ENCODE peak calls at places on chromosome 16, in eight cellular contexts. R is AG10803, U is natural killer cell, S is adrenal gland, Y is GM12865, J is RWPE1, W is WTC11, L is body of pancreas. F is an unnamed sample.

GRCh38 chr16:55031481-55031880 is 100.8 kb downstream of the IRX5 start:
- DNase-seq in R (no peak), U (no peak), S (no peak), Y (no peak), J (no peak), W (no peak), L (no peak), F (no peak)

GRCh38 chr16:30567991-30568638 is 3.4 kb downstream of the ZNF688 start:
- DNase-seq in R (peak), U (no peak), S (no peak), Y (peak), J (peak), W (no peak), L (no peak), F (no peak)

GRCh38 chr16:5605404-5605803 is 507.8 kb upstream of the EEF2KMT start:
- DNase-seq in R (no peak), U (no peak), S (no peak), Y (no peak), J (no peak), W (no peak), L (no peak), F (no peak)

GRCh38 chr16:86044241-86044671 is 145.3 kb downstream of the IRF8 start:
- DNase-seq in R (peak), U (peak), S (peak), Y (peak), J (peak), W (peak), L (peak), F (no peak)

GRCh38 chr16:48687421-48688038 is 77.5 kb upstream of the N4BP1 start:
- DNase-seq in R (peak), U (no peak), S (peak), Y (peak), J (peak), W (peak), L (peak), F (no peak)

GRCh38 chr16:75304521-75305363 is 53.3 kb upstream of the BCAR1 start:
- DNase-seq in R (peak), U (no peak), S (peak), Y (no peak), J (peak), W (no peak), L (peak), F (no peak)

GRCh38 chr16:667780-668518 is at the start of gene RHOT2:
- DNase-seq in R (peak), U (peak), S (peak), Y (peak), J (peak), W (peak), L (peak), F (peak)

GRCh38 chr16:20064931-20065330 is 8.8 kb downstream of the GPR139 start:
- DNase-seq in R (no peak), U (no peak), S (no peak), Y (no peak), J (no peak), W (no peak), L (no peak), F (no peak)

GRCh38 chr16:3698941-3699340 is 18.4 kb downstream of the TRAP1 start:
- DNase-seq in R (no peak), U (no peak), S (no peak), Y (no peak), J (no peak), W (no peak), L (no peak), F (no peak)

GRCh38 chr16:85057212-85057889 is 29.8 kb downstream of the KIAA0513 start:
- DNase-seq in R (no peak), U (no peak), S (no peak), Y (peak), J (no peak), W (peak), L (peak), F (no peak)

GRCh38 chr16:21656795-21657768 is 4.7 kb upstream of the IGSF6 start:
- DNase-seq in R (peak), U (no peak), S (no peak), Y (peak), J (peak), W (no peak), L (peak), F (no peak)
- TF ChIP-seq CTCF in R (peak), U (peak), S (peak), Y (peak), J (peak), W (peak), L (peak), F (peak)

DNA sequence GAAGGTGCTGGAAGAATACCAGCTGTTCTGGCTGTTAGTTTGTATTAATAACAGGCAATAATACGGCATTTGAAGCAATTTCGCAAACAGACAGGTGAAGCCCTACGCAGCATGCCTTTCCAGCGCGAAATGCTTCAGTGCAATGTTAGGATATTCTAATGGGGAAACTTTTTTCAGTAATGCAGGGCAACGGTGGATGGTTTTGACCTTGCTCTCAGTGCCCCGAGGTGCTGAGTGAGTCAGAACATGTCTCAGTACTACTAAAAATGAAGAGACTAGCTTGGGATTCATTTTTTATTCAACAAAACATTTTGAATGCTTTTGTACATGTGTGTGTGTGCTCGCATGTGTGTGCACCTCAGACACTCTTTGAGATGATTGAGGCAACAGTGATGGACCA is 172.2 kb downstream of the RBFOX1 start:
- DNase-seq in R (no peak), U (no peak), S (no peak), Y (no peak), J (no peak), W (no peak), L (no peak), F (no peak)
- TF ChIP-seq CTCF in R (no peak), U (no peak), S (no peak), Y (no peak), J (no peak), W (no peak), L (no peak), F (no peak)

GRCh38 chr16:69143116-69143515 is 10.7 kb downstream of the UTP4 start:
- DNase-seq in R (no peak), U (no peak), S (no peak), Y (no peak), J (no peak), W (no peak), L (no peak), F (no peak)
- TF ChIP-seq CTCF in R (no peak), U (no peak), S (no peak), Y (no peak), J (no peak), W (no peak), L (no peak), F (no peak)

DNA sequence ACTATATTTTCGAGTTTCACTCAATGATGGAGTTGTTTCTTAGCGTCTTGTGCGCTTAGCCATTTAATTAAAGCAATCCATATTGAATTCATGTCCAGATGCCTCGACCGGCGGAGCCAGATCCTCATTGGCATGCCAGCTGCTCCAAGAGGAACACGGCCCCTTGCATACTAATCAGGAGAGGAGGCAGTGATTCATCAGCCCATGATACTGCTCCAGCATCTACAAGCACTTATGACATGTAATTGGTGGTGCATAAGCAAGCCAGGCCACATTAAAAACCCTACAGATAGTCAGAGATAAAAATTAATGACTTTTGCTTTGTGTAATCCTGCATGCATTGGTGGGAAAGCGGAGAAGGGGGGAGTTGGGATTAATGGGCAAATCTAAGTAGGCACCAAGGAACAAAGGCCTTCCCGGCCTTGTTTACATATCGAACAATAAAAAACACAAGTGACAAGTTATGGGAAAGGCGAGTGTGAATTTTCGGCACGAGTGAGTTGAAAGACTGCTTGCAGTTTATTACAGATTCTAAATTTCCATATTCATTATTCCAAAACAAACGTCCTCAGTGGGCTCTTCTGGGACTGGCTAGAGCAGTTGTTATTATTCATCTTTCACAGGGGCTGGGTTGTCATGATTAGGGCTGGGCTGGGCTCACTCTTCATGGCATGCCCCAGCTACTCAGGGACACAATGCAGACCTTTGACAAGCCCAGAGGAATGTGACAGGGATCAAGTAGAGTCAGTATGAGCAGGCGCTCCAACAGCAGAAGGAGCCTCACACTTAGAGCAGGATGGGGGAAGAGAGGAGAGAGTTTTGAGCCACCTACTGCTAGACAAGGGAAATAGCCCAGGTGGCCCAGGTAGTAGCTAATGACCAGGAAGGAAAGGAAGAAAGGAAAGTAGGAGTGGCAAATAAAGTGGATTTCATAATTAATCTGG is 281.7 kb upstream of the ZFHX3 start:
- DNase-seq in R (no peak), U (no peak), S (no peak), Y (no peak), J (no peak), W (peak), L (peak), F (no peak)
- TF ChIP-seq CTCF in R (no peak), U (no peak), S (no peak), Y (no peak), J (no peak), W (no peak), L (no peak), F (no peak)

DNA sequence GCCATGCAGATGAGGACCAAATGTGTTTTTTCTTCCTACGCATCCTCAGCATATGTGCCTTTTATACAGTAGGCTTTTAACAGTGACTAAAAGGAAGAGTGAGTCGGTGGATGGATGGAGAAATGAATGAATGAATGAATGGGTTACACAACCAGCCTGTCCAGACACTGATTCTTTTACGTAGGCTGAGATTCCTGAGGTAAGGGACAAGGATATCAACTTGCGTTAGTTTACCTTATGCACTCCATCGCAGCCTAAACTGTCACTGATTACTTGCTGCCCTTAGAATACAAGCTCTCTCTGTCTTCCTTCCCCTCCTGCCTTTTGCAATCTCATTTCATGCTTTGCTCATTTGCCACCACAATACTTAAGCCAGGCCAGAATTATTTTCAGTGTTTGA is 59.0 kb downstream of the RBFOX1 start:
- DNase-seq in R (no peak), U (no peak), S (no peak), Y (no peak), J (no peak), W (no peak), L (no peak), F (no peak)
- TF ChIP-seq CTCF in R (no peak), U (no peak), S (no peak), Y (no peak), J (no peak), W (no peak), L (no peak), F (no peak)

GRCh38 chr16:51084074-51084928 is 66.8 kb downstream of the SALL1 start:
- DNase-seq in R (peak), U (no peak), S (no peak), Y (peak), J (no peak), W (no peak), L (no peak), F (no peak)
- TF ChIP-seq CTCF in R (no peak), U (no peak), S (no peak), Y (no peak), J (no peak), W (no peak), L (no peak), F (no peak)